ENCODE peak calls at places on chromosomes 13 and 19, in four cellular contexts. X is IMR-90, A is mesendoderm, S is H1. Z is an unnamed sample.

GRCh38 chr19:31500921-31501320 is 151.7 kb upstream of the TSHZ3 start:
- DNase-seq in X (no peak), A (no peak), S (no peak), Z (no peak)

GRCh38 chr19:56759531-56759930 is 81.0 kb downstream of the PEG3 start:
- DNase-seq in X (no peak), S (no peak), A (no peak), Z (no peak)

GRCh38 chr19:57688011-57688763 is 6.4 kb downstream of the ZNF551 start:
- DNase-seq in X (no peak), A (peak), S (no peak), Z (peak)

GRCh38 chr19:18667531-18668251 is 15.8 kb upstream of the CRTC1 start:
- DNase-seq in X (no peak), S (no peak), A (no peak), Z (no peak)

GRCh38 chr19:51810228-51810627 is 15.3 kb downstream of the FPR3 start:
- DNase-seq in X (no peak), A (no peak), S (no peak), Z (no peak)

GRCh38 chr19:15262011-15262410 is 29.8 kb upstream of the EPHX3 start:
- DNase-seq in S (no peak), X (no peak), A (no peak), Z (no peak)

GRCh38 chr13:76349700-76350099 is 536.5 kb downstream of the KCTD12 start:
- DNase-seq in S (no peak), A (no peak), X (no peak), Z (no peak)

GRCh38 chr13:104301216-104301975 is 1235.2 kb upstream of the SLC10A2 start:
- DNase-seq in X (peak), A (no peak), S (no peak), Z (no peak)

GRCh38 chr13:100675660-100676129 is 1.1 kb upstream of the TMTC4 start:
- DNase-seq in X (no peak), S (no peak), A (peak), Z (no peak)

GRCh38 chr13:65435590-65435989 is 1794.5 kb downstream of the PCDH9 start:
- DNase-seq in A (no peak), S (no peak), X (no peak), Z (no peak)

GRCh38 chr13:100667894-100668293 is 6.7 kb downstream of the TMTC4 start:
- DNase-seq in X (no peak), S (no peak), A (no peak), Z (no peak)

GRCh38 chr13:46749951-46750350 is 47.0 kb downstream of the ESD start:
- DNase-seq in A (no peak), X (peak), S (no peak), Z (no peak)

GRCh38 chr19:10184636-10185035 is 10.1 kb downstream of the DNMT1 start:
- DNase-seq in X (no peak), S (no peak), A (no peak), Z (no peak)

GRCh38 chr19:44764975-44765948 is 12.4 kb upstream of the CBLC start:
- DNase-seq in A (no peak), S (no peak), X (no peak), Z (no peak)

GRCh38 chr19:56110515-56111448 is 10.3 kb downstream of the ZNF787 start:
- DNase-seq in X (peak), S (no peak), A (no peak), Z (no peak)

GRCh38 chr19:29563688-29564087 is 37.9 kb downstream of the VSTM2B start:
- DNase-seq in S (no peak), A (no peak), X (no peak), Z (no peak)

GRCh38 chr19:6735181-6735891 is 2.0 kb downstream of the GPR108 start:
- DNase-seq in X (no peak), S (no peak), A (peak), Z (no peak)

GRCh38 chr13:59435024-59435423 is 728.7 kb downstream of the DIAPH3 start:
- DNase-seq in A (no peak), X (no peak), S (no peak), Z (no peak)

GRCh38 chr19:6373096-6373812 is 660 bp downstream of the ALKBH7 start:
- DNase-seq in A (peak), S (peak), X (peak), Z (peak)

GRCh38 chr13:32086791-32087441 is 55.3 kb downstream of the FRY start:
- DNase-seq in A (peak), X (no peak), S (no peak), Z (no peak)

GRCh38 chr13:44420376-44421220 is 47.0 kb downstream of the SERP2 start:
- DNase-seq in X (no peak), A (peak), S (no peak), Z (no peak)

GRCh38 chr13:111346281-111346680 is 25.8 kb downstream of the TEX29 start:
- DNase-seq in S (no peak), A (no peak), X (no peak), Z (no peak)

GRCh38 chr19:17784201-17785008 is 10.5 kb upstream of the B3GNT3 start:
- DNase-seq in S (no peak), X (peak), A (peak), Z (peak)

GRCh38 chr13:39186205-39186880 is 148.1 kb downstream of the NHLRC3 start:
- DNase-seq in A (no peak), X (no peak), S (no peak), Z (no peak)

GRCh38 chr13:45615501-45616101 is at the start of gene ERICH6B:
- DNase-seq in X (peak), S (peak), A (peak), Z (peak)

GRCh38 chr19:33150852-33151518 is 19.1 kb downstream of the WDR88 start:
- DNase-seq in S (no peak), A (no peak), X (no peak), Z (no peak)

GRCh38 chr13:43298799-43299198 is 275.4 kb downstream of the DNAJC15 start:
- DNase-seq in A (no peak), S (no peak), X (no peak), Z (no peak)

GRCh38 chr13:100535401-100536135 is 53.0 kb downstream of the GGACT start:
- DNase-seq in A (no peak), X (no peak), S (no peak), Z (no peak)

GRCh38 chr13:29131159-29131558 is 311.0 kb downstream of the MTUS2 start:
- DNase-seq in A (no peak), X (no peak), S (no peak), Z (no peak)

GRCh38 chr19:16325161-16325527 is 518 bp downstream of the KLF2 start:
- DNase-seq in X (no peak), A (peak), S (no peak), Z (peak)

GRCh38 chr19:42313096-42313839 is at the start of gene TMEM145:
- DNase-seq in X (peak), A (peak), S (no peak), Z (peak)

GRCh38 chr19:39831679-39832078 is 2.3 kb downstream of the DYRK1B start:
- DNase-seq in S (no peak), A (no peak), X (no peak), Z (no peak)

GRCh38 chr13:74575729-74576125 is 441.5 kb upstream of the KLF12 start:
- DNase-seq in X (peak), S (no peak), A (peak), Z (peak)

GRCh38 chr13:75357576-75358295 is 124.2 kb downstream of the TBC1D4 start:
- DNase-seq in A (peak), X (peak), S (peak), Z (peak)

GRCh38 chr13:91609353-91609752 is 210.9 kb downstream of the GPC5 start:
- DNase-seq in X (peak), S (no peak), A (no peak), Z (no peak)

GRCh38 chr13:75231235-75231634 is 250.7 kb downstream of the TBC1D4 start:
- DNase-seq in X (no peak), S (no peak), A (no peak), Z (no peak)

GRCh38 chr13:102198418-102199322 is 203.2 kb downstream of the FGF14 start:
- DNase-seq in X (peak), S (no peak), A (no peak), Z (no peak)

DNA sequence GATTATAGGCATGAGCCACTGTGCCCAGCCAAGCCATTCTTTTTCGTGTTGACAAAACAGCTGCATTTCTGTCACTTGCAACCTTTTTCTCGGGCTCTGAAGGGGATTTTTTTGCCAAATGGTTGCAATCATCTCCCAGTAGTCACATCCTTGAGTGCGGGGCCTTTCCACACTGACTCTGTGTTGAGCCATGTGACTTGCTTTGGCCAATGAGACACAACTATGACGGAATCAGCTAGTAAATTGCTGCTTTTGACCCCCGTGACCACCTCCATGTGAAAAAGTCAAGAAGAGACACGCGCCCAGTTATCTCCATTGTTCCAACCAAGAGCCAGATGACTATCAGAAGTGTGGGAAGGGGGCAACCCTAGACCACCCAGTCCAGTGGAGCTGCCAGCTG is 18.3 kb downstream of the NPHS1 start:
- DNase-seq in S (no peak), X (no peak), A (no peak), Z (no peak)
- H3K56ac ChIP-seq in S (no peak), X (no peak), A (no peak), Z (no peak)

GRCh38 chr19:4991538-4991937 is 22.6 kb downstream of the KDM4B start:
- DNase-seq in S (no peak), A (no peak), X (no peak), Z (no peak)
- H3K27ac ChIP-seq in S (no peak), A (no peak), X (no peak), Z (no peak)

GRCh38 chr19:3098141-3098514 is 4.0 kb downstream of the GNA11 start:
- DNase-seq in A (no peak), X (no peak), S (no peak), Z (no peak)
- H3K56ac ChIP-seq in A (no peak), X (no peak), S (no peak), Z (no peak)

GRCh38 chr19:4910594-4911273 is 1.4 kb downstream of the UHRF1 start:
- DNase-seq in X (peak), S (no peak), A (peak), Z (no peak)

GRCh38 chr19:4913996-4914735 is 4.9 kb downstream of the UHRF1 start:
- DNase-seq in S (no peak), X (peak), A (peak), Z (no peak)

GRCh38 chr19:4911314-4911713 is 2.0 kb downstream of the UHRF1 start:
- DNase-seq in A (no peak), S (no peak), X (peak), Z (no peak)

GRCh38 chr19:4909897-4910593 is 744 bp downstream of the UHRF1 start:
- DNase-seq in S (peak), X (peak), A (peak), Z (peak)

GRCh38 chr19:4911786-4912672 is 2.7 kb downstream of the UHRF1 start:
- DNase-seq in S (peak), A (peak), X (peak), Z (no peak)
- H3K27ac ChIP-seq in S (no peak), A (no peak), X (peak), Z (no peak)

GRCh38 chr19:9086761-9087160 is at the start of gene OR1M1:
- DNase-seq in X (no peak), S (no peak), A (no peak), Z (no peak)
- H3K56ac ChIP-seq in X (no peak), S (no peak), A (no peak), Z (no peak)

GRCh38 chr19:5048091-5048726 is 79.3 kb downstream of the KDM4B start:
- DNase-seq in S (peak), X (peak), A (peak), Z (peak)
- H3K27ac ChIP-seq in S (no peak), X (no peak), A (no peak), Z (no peak)

DNA sequence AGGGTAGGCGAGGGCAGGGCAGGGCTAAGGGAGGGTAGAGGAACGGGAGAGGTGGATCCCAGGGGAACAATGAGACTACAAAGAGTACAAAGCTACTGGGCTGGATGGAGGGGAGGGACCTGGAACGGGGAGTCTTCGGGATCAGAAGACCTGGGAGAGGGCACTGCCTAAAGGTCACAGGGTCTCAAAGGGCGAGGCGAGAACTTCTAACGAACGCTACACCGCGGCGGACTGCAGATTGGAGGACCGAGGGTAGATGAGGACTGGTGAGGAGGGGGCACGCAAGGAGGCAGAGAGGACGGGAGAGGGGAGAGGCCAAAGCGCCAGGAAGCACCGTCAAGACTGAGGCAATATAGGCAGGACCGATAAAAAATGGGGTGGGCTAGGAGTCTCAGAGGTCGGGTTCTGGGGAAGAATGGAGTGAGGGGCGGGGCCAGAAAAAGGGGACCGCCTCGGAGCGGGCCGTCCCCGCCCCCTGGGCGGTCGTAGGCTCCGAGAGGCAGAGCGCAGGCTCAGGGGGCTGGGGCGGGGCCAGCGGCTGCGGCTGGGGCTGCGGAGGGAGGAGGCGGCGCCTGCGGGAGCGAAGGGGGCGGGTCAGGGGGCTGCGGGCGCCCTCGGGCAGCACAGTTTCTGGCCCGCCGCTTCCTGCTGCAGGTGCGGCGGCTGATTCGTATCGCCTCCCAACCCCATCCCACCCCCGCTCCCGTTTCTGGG is 1.3 kb upstream of the KCNC3 start:
- DNase-seq in S (peak), X (peak), A (peak), Z (peak)
- H3K56ac ChIP-seq in S (no peak), X (no peak), A (peak), Z (no peak)

DNA sequence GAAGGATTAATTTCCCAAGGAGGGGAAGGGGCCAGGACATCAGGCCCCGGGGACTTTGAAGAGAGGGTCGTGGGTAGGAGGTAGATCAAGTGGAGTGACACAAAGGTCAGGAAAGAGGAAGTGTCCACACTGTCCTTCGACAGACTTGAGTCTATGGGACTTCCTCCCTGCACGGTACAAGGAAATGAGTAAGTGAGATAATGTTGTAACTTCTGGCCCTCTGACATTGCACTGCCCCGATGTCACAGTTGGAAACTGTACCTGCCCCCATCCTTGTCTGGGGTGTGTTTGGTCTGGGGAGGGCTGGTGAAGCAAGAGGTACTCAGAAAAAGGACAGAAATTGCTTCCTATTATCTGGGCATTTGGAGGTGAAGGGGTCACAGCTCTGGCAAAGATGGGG is 22.2 kb upstream of the ALOX5AP start:
- DNase-seq in A (no peak), S (no peak), X (no peak), Z (no peak)
- H3K27ac ChIP-seq in A (no peak), S (no peak), X (no peak), Z (no peak)

Z was measured in H9.